ENCODE peak calls at places on chromosome 3, in ten cellular contexts. P, U, D, H, W, V, B, S, M and C are unnamed samples.

GRCh38 chr3:194640829-194641228 is 7.6 kb upstream of the TMEM44 start:
- DNase-seq in P (no peak), U (peak; percentile 10), D (no peak), H (no peak), W (peak; percentile 76), V (peak; percentile 31), B (peak; percentile 8), S (peak; percentile 51), M (peak; percentile 14), C (no peak)

GRCh38 chr3:46852329-46852720 is 10.9 kb downstream of the MYL3 start:
- DNase-seq in P (no peak), U (peak; percentile 71), D (no peak), H (no peak), W (peak; percentile 52), V (peak; percentile 3), B (no peak), S (no peak), M (no peak), C (no peak)

GRCh38 chr3:159137966-159138365 is 336.1 kb downstream of the MFSD1 start:
- DNase-seq in P (no peak), U (no peak), D (no peak), H (no peak), W (no peak), V (no peak), B (no peak), S (no peak), M (no peak), C (no peak)

GRCh38 chr3:126558336-126559071 is at the start of gene C3orf22:
- DNase-seq in P (no peak), U (no peak), D (no peak), H (no peak), W (peak; percentile 56), V (no peak), B (no peak), S (no peak), M (no peak), C (no peak)

GRCh38 chr3:184177331-184177731 is 2.7 kb downstream of the AP2M1 start:
- DNase-seq in P (no peak), U (no peak), D (peak; percentile 48), H (no peak), W (no peak), V (no peak), B (no peak), S (no peak), M (peak; percentile 74), C (peak; percentile 70)

GRCh38 chr3:167851171-167851570 is 115.7 kb downstream of the SERPINI1 start:
- DNase-seq in P (no peak), U (no peak), D (peak; percentile 40), H (no peak), W (no peak), V (no peak), B (no peak), S (no peak), M (no peak), C (no peak)

GRCh38 chr3:50423543-50423942 is 64.2 kb upstream of the TMEM115 start:
- DNase-seq in P (no peak), U (no peak), D (no peak), H (peak; percentile 12), W (no peak), V (no peak), B (no peak), S (no peak), M (no peak), C (no peak)

GRCh38 chr3:172782235-172782634 is 31.7 kb downstream of the ECT2 start:
- DNase-seq in P (no peak), U (no peak), D (no peak), H (no peak), W (no peak), V (no peak), B (no peak), S (no peak), M (no peak), C (no peak)

GRCh38 chr3:78666458-78666800 is 1101.4 kb downstream of the ROBO1 start:
- DNase-seq in P (no peak), U (no peak), D (peak; percentile 57), H (no peak), W (no peak), V (no peak), B (no peak), S (no peak), M (no peak), C (peak; percentile 3)

GRCh38 chr3:69407908-69408307 is 22.0 kb upstream of the FRMD4B start:
- DNase-seq in P (no peak), U (no peak), D (no peak), H (no peak), W (no peak), V (no peak), B (no peak), S (no peak), M (no peak), C (no peak)

GRCh38 chr3:168544097-168544957 is 448.6 kb upstream of the GOLIM4 start:
- DNase-seq in P (no peak), U (no peak), D (no peak), H (no peak), W (no peak), V (no peak), B (no peak), S (no peak), M (peak; percentile 11), C (no peak)

GRCh38 chr3:141979050-141979671 is 102.7 kb downstream of the ATP1B3 start:
- DNase-seq in P (no peak), U (no peak), D (peak; percentile 59), H (no peak), W (no peak), V (no peak), B (peak; percentile 28), S (no peak), M (no peak), C (no peak)

GRCh38 chr3:111143-112069 is 85.2 kb upstream of the CHL1 start:
- DNase-seq in P (no peak), U (no peak), D (no peak), H (no peak), W (no peak), V (no peak), B (no peak), S (no peak), M (peak; percentile 56), C (no peak)

GRCh38 chr3:195884691-195885035 is 23.7 kb downstream of the TNK2 start:
- DNase-seq in P (no peak), U (no peak), D (no peak), H (no peak), W (peak; percentile 24), V (no peak), B (no peak), S (no peak), M (no peak), C (no peak)

GRCh38 chr3:43043793-43044192 is 62.1 kb downstream of the POMGNT2 start:
- DNase-seq in P (no peak), U (peak; percentile 24), D (no peak), H (peak; percentile 47), W (no peak), V (no peak), B (no peak), S (no peak), M (no peak), C (no peak)

GRCh38 chr3:54243262-54243931 is 121.0 kb downstream of the CACNA2D3 start:
- DNase-seq in P (no peak), U (no peak), D (no peak), H (no peak), W (no peak), V (no peak), B (no peak), S (no peak), M (no peak), C (no peak)

GRCh38 chr3:52062499-52062898 is 6.1 kb upstream of the DUSP7 start:
- DNase-seq in P (no peak), U (no peak), D (peak; percentile 77), H (no peak), W (no peak), V (no peak), B (peak; percentile 86), S (no peak), M (no peak), C (peak; percentile 85)

GRCh38 chr3:105422645-105423044 is 55.9 kb downstream of the ALCAM start:
- DNase-seq in P (no peak), U (no peak), D (no peak), H (no peak), W (no peak), V (no peak), B (no peak), S (no peak), M (no peak), C (no peak)

GRCh38 chr3:42735609-42736008 is 33.0 kb upstream of the HHATL start:
- DNase-seq in P (no peak), U (no peak), D (no peak), H (no peak), W (no peak), V (no peak), B (no peak), S (no peak), M (no peak), C (no peak)

GRCh38 chr3:61847784-61848462 is 286.6 kb downstream of the PTPRG start:
- DNase-seq in P (peak; percentile 31), U (no peak), D (no peak), H (no peak), W (no peak), V (no peak), B (no peak), S (no peak), M (peak; percentile 12), C (no peak)

GRCh38 chr3:115245437-115245836 is 98.3 kb upstream of the ZBTB20 start:
- DNase-seq in P (no peak), U (no peak), D (peak; percentile 96), H (no peak), W (no peak), V (no peak), B (peak; percentile 92), S (no peak), M (no peak), C (peak; percentile 78)

GRCh38 chr3:113746955-113747718 is at the start of gene ATP6V1A:
- DNase-seq in P (peak; percentile 89), U (peak; percentile 90), D (no peak), H (peak; percentile 84), W (peak; percentile 87), V (peak; percentile 77), B (peak; percentile 13), S (peak; percentile 80), M (peak; percentile 74), C (peak; percentile 79)

GRCh38 chr3:133377396-133377795 is 22.5 kb upstream of the BFSP2 start:
- DNase-seq in P (peak; percentile 55), U (no peak), D (peak; percentile 53), H (peak; percentile 71), W (no peak), V (no peak), B (peak; percentile 35), S (no peak), M (peak; percentile 33), C (peak; percentile 72)

GRCh38 chr3:149004622-149005021 is 13.3 kb downstream of the GYG1 start:
- DNase-seq in P (no peak), U (no peak), D (peak; percentile 34), H (peak; percentile 35), W (no peak), V (no peak), B (peak; percentile 28), S (no peak), M (no peak), C (no peak)

GRCh38 chr3:46878796-46879436 is 1.4 kb downstream of the PTH1R start:
- DNase-seq in P (no peak), U (no peak), D (no peak), H (no peak), W (no peak), V (no peak), B (peak; percentile 67), S (no peak), M (peak; percentile 73), C (peak; percentile 70)

GRCh38 chr3:193870376-193871092 is 265.4 kb upstream of the HES1 start:
- DNase-seq in P (no peak), U (no peak), D (no peak), H (no peak), W (no peak), V (no peak), B (no peak), S (no peak), M (no peak), C (no peak)

GRCh38 chr3:43055806-43056770 is 49.8 kb downstream of the POMGNT2 start:
- DNase-seq in P (no peak), U (no peak), D (no peak), H (no peak), W (no peak), V (no peak), B (no peak), S (peak; percentile 3), M (no peak), C (no peak)

GRCh38 chr3:111794701-111795100 is 64.4 kb upstream of the PHLDB2 start:
- DNase-seq in P (no peak), U (no peak), D (no peak), H (no peak), W (no peak), V (no peak), B (no peak), S (no peak), M (no peak), C (no peak)